ENCODE peak calls at places on chromosomes 11 and 22, in seven cellular contexts. N is HCT116, M is neural progenitor cell, Y is SK-N-SH, C is H1, L is astrocyte, U is fibroblast of lung. G is an unnamed sample. For H3K4me1, the result is how much of the 10 kb centered on the place peaks cover.

GRCh38 chr22:38947321-38948112 is 9.9 kb upstream of the APOBEC3A start:
- DNase-seq in N (no peak), M (peak), Y (no peak), C (no peak), L (no peak), U (no peak), G (no peak)

GRCh38 chr11:116697639-116698038 is 75.1 kb downstream of the BUD13 start:
- DNase-seq in N (no peak), M (no peak), Y (no peak), C (no peak), L (no peak), U (no peak), G (no peak)

GRCh38 chr22:27881404-27881803 is 37.7 kb downstream of the PITPNB start:
- DNase-seq in N (no peak), M (peak), Y (no peak), C (no peak), L (no peak), U (peak), G (peak)

GRCh38 chr11:723120-723883 is 17.3 kb downstream of the EPS8L2 start:
- DNase-seq in N (no peak), M (peak), Y (peak), C (no peak), L (no peak), U (peak), G (peak)

GRCh38 chr11:8207080-8208000 is 38.5 kb upstream of the RIC3 start:
- DNase-seq in N (no peak), M (no peak), Y (peak), C (no peak), L (peak), U (no peak), G (peak)

GRCh38 chr11:34633990-34634725 is 13.3 kb downstream of the EHF start:
- DNase-seq in N (no peak), M (no peak), Y (no peak), C (no peak), L (no peak), U (peak), G (peak)

GRCh38 chr22:29716814-29717213 is 3.0 kb upstream of the CABP7 start:
- DNase-seq in N (peak), M (peak), Y (no peak), C (no peak), L (peak), U (peak), G (peak)

GRCh38 chr22:39176067-39176621 is 23.7 kb upstream of the CBX7 start:
- DNase-seq in N (no peak), M (peak), Y (no peak), C (no peak), L (peak), U (peak), G (peak)

GRCh38 chr11:72040497-72041363 is 39.6 kb downstream of the NUMA1 start:
- DNase-seq in N (peak), M (peak), Y (peak), C (peak), L (peak), U (peak), G (peak)

GRCh38 chr22:46547883-46548244 is 10.4 kb upstream of the CELSR1 start:
- DNase-seq in N (no peak), M (no peak), Y (no peak), C (no peak), L (peak), U (peak), G (peak)

GRCh38 chr11:109956124-109956793 is 136.9 kb upstream of the ZC3H12C start:
- DNase-seq in N (no peak), M (no peak), Y (no peak), C (no peak), L (no peak), U (no peak), G (no peak)

GRCh38 chr11:10490032-10490397 is 35.0 kb downstream of the AMPD3 start:
- DNase-seq in N (no peak), M (no peak), Y (no peak), C (no peak), L (no peak), U (no peak), G (no peak)

GRCh38 chr11:112364962-112365481 is 104.4 kb upstream of the PLET1 start:
- DNase-seq in N (no peak), M (no peak), Y (peak), C (no peak), L (peak), U (peak), G (peak)

GRCh38 chr11:121595717-121596156 is 143.0 kb upstream of the SORL1-AS1 start:
- DNase-seq in N (peak), M (no peak), Y (no peak), C (no peak), L (peak), U (peak), G (peak)

GRCh38 chr11:92707173-92707619 is 262.3 kb upstream of the MTNR1B start:
- DNase-seq in N (no peak), M (peak), Y (no peak), C (no peak), L (no peak), U (no peak), G (no peak)

GRCh38 chr11:1992111-1992510 is 5.5 kb downstream of the H19 start:
- DNase-seq in N (no peak), M (no peak), Y (no peak), C (no peak), L (no peak), U (no peak), G (no peak)

GRCh38 chr22:30763815-30764686 is 69.4 kb downstream of the OSBP2 start:
- DNase-seq in N (peak), M (peak), Y (peak), C (peak), L (peak), U (peak), G (peak)

GRCh38 chr11:1645357-1645821 is 15.8 kb downstream of the KRTAP5-5 start:
- DNase-seq in N (no peak), M (no peak), Y (no peak), C (no peak), L (no peak), U (no peak), G (no peak)

GRCh38 chr22:38873469-38874411 is 1.7 kb upstream of the CBX6 start:
- DNase-seq in N (no peak), M (no peak), Y (no peak), C (no peak), L (no peak), U (no peak), G (peak)

GRCh38 chr22:38204784-38205183 is 3.0 kb downstream of the MAFF start:
- DNase-seq in N (no peak), M (no peak), Y (no peak), C (no peak), L (peak), U (no peak), G (peak)

GRCh38 chr22:30704978-30705377 is 10.3 kb downstream of the OSBP2 start:
- DNase-seq in N (no peak), M (no peak), Y (no peak), C (no peak), L (no peak), U (no peak), G (no peak)

GRCh38 chr11:119284344-119285157 is 32.4 kb downstream of the MCAM start:
- DNase-seq in N (peak), M (peak), Y (peak), C (no peak), L (peak), U (peak), G (peak)

GRCh38 chr11:92349478-92350156 is 125.0 kb downstream of the FAT3 start:
- DNase-seq in N (no peak), M (no peak), Y (no peak), C (no peak), L (no peak), U (no peak), G (no peak)

GRCh38 chr22:47038206-47038835 is 275.9 kb downstream of the TBC1D22A start:
- DNase-seq in N (no peak), M (no peak), Y (no peak), C (no peak), L (no peak), U (no peak), G (no peak)

GRCh38 chr11:5336331-5336730 is 7.0 kb downstream of the OR51B5 start:
- DNase-seq in N (no peak), M (no peak), Y (no peak), C (no peak), L (peak), U (peak), G (peak)

GRCh38 chr11:1276061-1276790 is 33.2 kb downstream of the TOLLIP start:
- DNase-seq in N (no peak), M (no peak), Y (peak), C (no peak), L (no peak), U (no peak), G (no peak)

DNA sequence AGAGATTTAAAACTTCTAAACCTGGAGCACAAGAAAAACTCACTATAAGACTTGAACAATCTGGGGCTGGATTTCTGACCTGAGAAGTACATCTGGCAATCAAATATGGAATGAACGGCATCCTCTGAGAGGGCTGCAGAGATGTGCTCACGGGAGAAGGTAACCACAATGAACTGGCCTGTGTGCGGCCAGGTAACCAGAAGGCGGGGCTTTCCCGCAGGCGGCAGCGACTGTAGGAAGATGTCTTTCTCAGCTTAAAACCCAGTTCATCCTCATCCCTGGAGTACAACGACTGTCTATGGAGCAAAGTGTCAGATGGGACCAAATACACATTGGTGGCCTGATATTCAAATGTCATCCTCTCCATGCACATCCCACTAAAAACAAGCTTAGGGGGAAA is 24.5 kb downstream of the MICAL3 start:
- DNase-seq in N (no peak), M (no peak), Y (no peak), C (no peak), L (no peak), U (no peak), G (no peak)
- H3K4me3 ChIP-seq in N (peak), M (peak), Y (peak), C (peak), L (peak), U (peak), G (peak)

GRCh38 chr11:130850185-130850944 is 65.9 kb downstream of the SNX19 start:
- DNase-seq in N (no peak), M (no peak), Y (no peak), C (no peak), L (no peak), U (no peak), G (no peak)

GRCh38 chr11:130847517-130847916 is 68.8 kb downstream of the SNX19 start:
- DNase-seq in N (peak), M (no peak), Y (no peak), C (no peak), L (peak), U (peak), G (peak)

GRCh38 chr11:130848361-130849214 is 67.7 kb downstream of the SNX19 start:
- DNase-seq in N (no peak), M (no peak), Y (no peak), C (no peak), L (no peak), U (no peak), G (no peak)

GRCh38 chr11:130846606-130847005 is 69.7 kb downstream of the SNX19 start:
- DNase-seq in N (no peak), M (no peak), Y (no peak), C (no peak), L (peak), U (no peak), G (peak)

GRCh38 chr11:130849215-130849568 is 67.1 kb downstream of the SNX19 start:
- DNase-seq in N (no peak), M (no peak), Y (no peak), C (no peak), L (peak), U (peak), G (peak)
- H2AFZ ChIP-seq in N (no peak), M (no peak), Y (no peak), C (no peak), L (no peak), U (no peak), G (peak)

DNA sequence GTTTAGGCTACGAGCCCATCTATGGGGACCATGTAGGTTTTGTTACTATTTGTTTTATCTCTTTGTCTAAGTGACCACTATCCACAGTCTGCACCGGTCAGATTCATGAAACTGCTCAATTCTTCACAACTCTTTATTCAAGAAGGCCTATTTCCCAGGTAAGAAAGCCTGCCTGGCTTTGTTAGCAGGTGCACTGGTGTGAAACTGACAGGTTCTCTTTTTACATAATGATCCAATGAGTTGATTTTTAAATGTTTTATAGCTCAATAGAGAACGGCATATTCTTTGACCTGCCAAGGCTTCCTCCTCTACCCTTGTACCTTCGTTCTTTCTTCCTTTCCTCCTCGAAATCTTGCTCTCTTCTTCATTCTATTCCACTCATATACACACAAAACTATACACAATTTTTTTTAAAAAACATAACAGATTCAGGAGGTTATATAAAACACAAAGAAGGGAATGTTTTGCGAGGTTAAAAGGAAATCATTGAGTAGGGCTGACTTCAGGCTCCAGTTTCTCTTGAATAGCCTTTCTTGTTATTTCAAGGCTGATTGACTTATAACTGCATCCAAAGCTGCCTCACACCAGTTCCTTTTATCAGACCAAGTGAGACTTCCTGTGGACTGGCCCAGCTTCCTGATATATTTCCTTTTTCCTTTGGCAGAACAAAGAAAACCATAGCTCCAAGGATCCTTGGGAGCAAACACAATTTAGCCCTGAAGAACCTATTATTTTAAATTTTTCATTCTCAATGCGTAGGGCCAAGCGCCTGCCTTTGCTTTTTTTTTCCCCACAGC is 11.4 kb downstream of the FLI1 start:
- DNase-seq in N (no peak), M (no peak), Y (no peak), C (no peak), L (no peak), U (no peak), G (no peak)
- H3K4me1 ChIP-seq in N (under half), M (under half), Y (under half), C (under half), L (under half), U (under half), G (under half)

GRCh38 chr11:74735566-74735965 is 4.3 kb upstream of the CHRDL2 start:
- DNase-seq in N (no peak), M (no peak), Y (no peak), C (no peak), L (no peak), U (no peak), G (no peak)

GRCh38 chr11:74729397-74729796 is 1.8 kb downstream of the CHRDL2 start:
- DNase-seq in N (no peak), M (no peak), Y (no peak), C (no peak), L (no peak), U (no peak), G (no peak)

GRCh38 chr11:74730601-74731260 is 495 bp downstream of the CHRDL2 start:
- DNase-seq in N (no peak), M (peak), Y (peak), C (no peak), L (no peak), U (no peak), G (peak)

GRCh38 chr11:74736031-74736430 is 4.8 kb upstream of the CHRDL2 start:
- DNase-seq in N (no peak), M (no peak), Y (no peak), C (no peak), L (no peak), U (no peak), G (no peak)

DNA sequence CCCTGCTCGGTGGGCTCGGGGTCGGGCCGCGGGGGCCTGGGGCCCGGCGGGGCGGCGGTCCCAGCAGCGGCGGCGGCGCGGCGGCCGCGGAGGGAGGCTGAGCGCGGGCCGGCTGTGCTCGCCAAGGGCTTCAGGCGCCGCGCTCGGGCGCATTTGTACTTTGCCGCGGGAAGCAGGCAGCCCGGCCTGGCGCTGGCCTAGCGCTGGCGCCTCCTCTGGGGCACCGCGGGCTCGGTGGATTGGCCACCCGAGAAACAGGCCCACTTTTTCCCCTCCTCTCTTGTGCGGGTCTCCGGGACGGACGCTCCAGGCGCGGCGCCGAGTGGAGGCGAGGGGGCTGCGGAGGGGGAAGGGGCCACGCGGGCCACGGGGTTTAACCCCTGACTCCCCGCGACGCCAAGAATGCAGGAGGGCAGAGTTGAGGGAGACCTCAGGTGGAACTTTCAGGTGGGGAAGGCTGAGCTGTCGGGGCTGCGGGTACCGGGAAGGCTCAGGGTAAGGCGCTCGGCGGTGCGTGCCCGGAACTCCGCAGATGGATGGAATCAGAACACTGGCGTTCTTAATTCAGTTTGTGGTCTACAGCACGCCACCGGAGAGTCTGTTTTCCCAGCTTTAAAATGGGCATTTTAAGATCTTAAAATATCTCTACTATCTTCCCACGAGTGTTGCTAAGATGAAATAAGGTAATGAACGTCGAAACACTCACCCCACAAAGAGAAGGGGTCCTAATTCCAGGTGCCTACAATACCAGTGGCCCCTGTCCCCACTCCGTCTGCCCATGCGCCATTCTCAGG is at the start of gene CHRDL2:
- DNase-seq in N (no peak), M (peak), Y (peak), C (no peak), L (no peak), U (no peak), G (peak)
- H3K4me3 ChIP-seq in N (no peak), M (peak), Y (peak), C (peak), L (peak), U (no peak), G (peak)

DNA sequence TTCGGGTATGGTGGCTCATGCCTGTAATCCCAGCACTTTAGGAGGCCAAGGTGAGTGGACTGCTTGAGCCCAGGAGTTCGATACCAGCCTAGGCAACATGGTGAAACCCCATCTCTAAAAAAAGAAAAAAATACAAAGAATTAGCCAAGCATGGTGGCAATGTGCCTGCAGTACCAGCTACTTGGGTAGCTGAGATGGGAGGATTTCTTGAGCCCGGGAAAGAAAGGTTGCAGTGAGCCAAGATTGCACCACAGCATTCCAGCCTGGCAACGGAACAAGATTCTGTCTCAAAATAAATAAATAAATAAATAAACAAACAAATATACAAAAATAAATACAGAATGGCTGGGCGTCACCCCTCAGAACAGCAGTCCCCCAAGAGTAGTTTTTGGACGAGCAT is 33.7 kb downstream of the CLMP start:
- DNase-seq in N (no peak), M (no peak), Y (no peak), C (no peak), L (no peak), U (no peak), G (peak)
- H2AFZ ChIP-seq in N (no peak), M (no peak), Y (no peak), C (no peak), L (no peak), U (no peak), G (no peak)

GRCh38 chr11:16177688-16178087 is 178.7 kb downstream of the SOX6 start:
- DNase-seq in N (no peak), M (no peak), Y (no peak), C (no peak), L (no peak), U (no peak), G (no peak)
- H3K4me1 ChIP-seq in N (under half), M (under half), Y (under half), C (under half), L (under half), U (under half), G (under half)

GRCh38 chr11:64845125-64845735 is 777 bp upstream of the CDC42BPG start:
- DNase-seq in N (no peak), M (no peak), Y (no peak), C (no peak), L (no peak), U (no peak), G (no peak)
- H3K4me3 ChIP-seq in N (peak), M (peak), Y (peak), C (peak), L (no peak), U (no peak), G (no peak)

DNA sequence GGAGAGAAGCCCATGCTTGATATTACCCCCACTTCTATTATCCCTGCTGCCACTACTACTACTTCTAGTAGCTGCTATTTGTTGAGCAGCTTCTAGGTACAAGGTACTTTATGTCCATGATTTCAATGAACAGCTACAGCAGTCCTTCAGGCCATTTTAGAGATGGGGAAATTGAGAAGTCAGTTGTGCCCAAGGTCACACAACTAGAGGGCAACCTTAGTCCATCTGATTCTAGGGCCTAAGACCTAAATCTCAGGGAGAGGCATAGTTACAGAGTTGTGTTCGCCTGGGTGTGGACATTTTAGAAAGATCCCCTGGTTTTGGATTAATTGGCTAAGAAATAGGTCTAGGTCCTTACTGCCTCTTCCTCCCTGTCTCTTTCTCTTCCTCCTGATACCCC is 52.3 kb downstream of the MICAL2 start:
- DNase-seq in N (no peak), M (no peak), Y (no peak), C (no peak), L (no peak), U (no peak), G (no peak)
- H2AFZ ChIP-seq in N (no peak), M (no peak), Y (no peak), C (no peak), L (no peak), U (no peak), G (no peak)

GRCh38 chr22:24144056-24144455 is 37.2 kb upstream of the SUSD2 start:
- DNase-seq in N (no peak), M (no peak), Y (no peak), C (no peak), L (no peak), U (no peak), G (no peak)
- H3K4me1 ChIP-seq in N (under half), M (under half), Y (under half), C (under half), L (under half), U (under half), G (under half)

G was measured in GM23248.